ENCODE peak calls at places on chromosome 19, in nine cellular contexts. Q is thoracic aorta, R is psoas muscle, W is neural crest cell, D is GM12865, J is endothelial cell, A is progenitor cell of endocrine pancreas, X is pancreas, G is glutamatergic neuron. T is an unnamed sample.
A peak's percentile ranks its signal among the peaks of the same experiment; 100 is the strongest.

GRCh38 chr19:11096210-11096841 is 7.1 kb downstream of the LDLR start:
- DNase-seq in Q (no peak), D (peak; percentile 89), J (no peak), R (peak; percentile 48), G (no peak), W (no peak), X (no peak), A (no peak), T (peak; percentile 40)

GRCh38 chr19:10553943-10554381 is 10.3 kb downstream of the ATG4D start:
- DNase-seq in J (no peak), G (no peak), Q (no peak), R (no peak), X (no peak), A (no peak), W (no peak), D (peak; percentile 73), T (peak; percentile 56)

GRCh38 chr19:53193534-53194222 is 520 bp upstream of the ZNF665 start:
- DNase-seq in G (no peak), D (no peak), A (no peak), W (no peak), Q (no peak), J (no peak), R (no peak), X (no peak), T (no peak)

GRCh38 chr19:44850641-44851109 is 4.6 kb downstream of the NECTIN2 start:
- DNase-seq in Q (no peak), R (no peak), J (no peak), W (no peak), G (peak; percentile 44), X (peak; percentile 71), D (no peak), A (no peak), T (no peak)

GRCh38 chr19:5351731-5352228 is 11.2 kb upstream of the PTPRS start:
- DNase-seq in R (no peak), Q (no peak), A (no peak), X (no peak), G (no peak), J (no peak), D (no peak), W (no peak), T (no peak)

GRCh38 chr19:4108767-4109625 is 14.9 kb downstream of the MAP2K2 start:
- DNase-seq in Q (no peak), J (no peak), A (no peak), G (no peak), X (no peak), W (no peak), R (no peak), D (peak; percentile 92), T (peak; percentile 83)

GRCh38 chr19:46388311-46389095 is 24.9 kb downstream of the CCDC8 start:
- DNase-seq in W (no peak), G (no peak), J (no peak), Q (no peak), A (no peak), D (no peak), X (no peak), R (no peak), T (no peak)

GRCh38 chr19:35533822-35534521 is 716 bp downstream of the GAPDHS start:
- DNase-seq in X (no peak), A (no peak), Q (no peak), J (peak; percentile 50), G (no peak), R (no peak), D (peak; percentile 59), W (no peak), T (peak; percentile 67)

GRCh38 chr19:44891016-44891882 is at the start of gene TOMM40:
- DNase-seq in G (peak; percentile 100), J (peak; percentile 99), D (peak; percentile 100), W (peak; percentile 98), R (peak; percentile 100), A (peak; percentile 22), Q (peak; percentile 99), X (no peak), T (no peak)

GRCh38 chr19:58571575-58571947 is 1.6 kb downstream of the MZF1 start:
- DNase-seq in W (no peak), X (peak; percentile 25), G (no peak), Q (no peak), D (no peak), A (no peak), J (no peak), R (peak; percentile 6), T (no peak)

DNA sequence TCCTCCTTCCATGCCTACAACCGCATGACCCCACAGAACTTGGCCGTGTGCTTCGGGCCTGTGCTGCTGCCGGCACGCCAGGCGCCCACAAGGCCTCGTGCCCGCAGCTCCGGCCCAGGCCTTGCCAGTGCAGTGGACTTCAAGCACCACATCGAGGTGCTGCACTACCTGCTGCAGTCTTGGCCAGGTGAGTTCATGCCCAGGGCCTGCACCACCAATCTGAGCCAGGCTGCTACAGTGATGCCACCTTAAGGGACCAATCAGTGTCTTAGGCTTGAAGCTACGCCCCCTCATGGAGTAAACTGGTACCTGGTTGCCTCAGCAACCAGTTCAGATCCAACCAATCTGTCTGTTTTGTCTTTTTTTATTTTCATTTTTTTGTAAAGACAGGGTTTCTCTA is 5.2 kb downstream of the SYDE1 start:
- DNase-seq in R (no peak), D (no peak), G (no peak), X (no peak), Q (no peak), W (no peak), J (no peak), A (no peak), T (no peak)
- TF ChIP-seq CTCF in R (no peak), D (no peak), G (peak; percentile 25), X (no peak), Q (no peak), W (peak; percentile 30), J (no peak), A (no peak), T (no peak)

GRCh38 chr19:55545443-55545842 is at the start of gene SBK3:
- DNase-seq in D (no peak), R (no peak), G (no peak), J (no peak), Q (no peak), X (no peak), A (no peak), W (no peak), T (no peak)

GRCh38 chr19:55544776-55545439 is 435 bp downstream of the SBK3 start:
- DNase-seq in Q (no peak), A (no peak), R (no peak), X (no peak), J (no peak), W (no peak), G (no peak), D (no peak), T (no peak)

GRCh38 chr19:55543567-55543966 is 1.8 kb downstream of the SBK3 start:
- DNase-seq in W (no peak), A (no peak), D (no peak), G (no peak), R (no peak), Q (no peak), X (no peak), J (no peak), T (no peak)

GRCh38 chr19:55542292-55542855 is 3.0 kb downstream of the SBK3 start:
- DNase-seq in Q (no peak), W (no peak), R (no peak), G (no peak), J (no peak), D (no peak), A (no peak), X (no peak), T (no peak)

GRCh38 chr19:55544014-55544413 is 1.3 kb downstream of the SBK3 start:
- DNase-seq in Q (no peak), X (no peak), W (no peak), G (no peak), J (no peak), R (no peak), A (no peak), D (no peak), T (no peak)
- TF ChIP-seq CTCF in Q (no peak), X (no peak), W (no peak), G (no peak), J (no peak), R (no peak), A (no peak), D (no peak), T (no peak)

GRCh38 chr19:1254081-1254527 is 5.7 kb downstream of the MIDN start:
- DNase-seq in W (no peak), A (no peak), G (no peak), D (no peak), R (peak; percentile 67), J (no peak), Q (no peak), X (no peak), T (peak; percentile 31)

GRCh38 chr19:1253514-1254080 is 5.2 kb downstream of the MIDN start:
- DNase-seq in J (no peak), A (no peak), X (no peak), Q (no peak), W (no peak), G (no peak), D (no peak), R (no peak), T (no peak)

GRCh38 chr19:1252221-1252817 is 3.9 kb downstream of the MIDN start:
- DNase-seq in J (peak; percentile 38), X (peak; percentile 92), G (no peak), Q (peak; percentile 83), W (no peak), A (no peak), R (peak; percentile 95), D (peak; percentile 78), T (no peak)

GRCh38 chr19:1251503-1252220 is 3.3 kb downstream of the MIDN start:
- DNase-seq in J (peak; percentile 29), D (no peak), Q (no peak), W (no peak), A (no peak), R (peak; percentile 80), X (peak; percentile 91), G (no peak), T (peak; percentile 69)

GRCh38 chr19:1252818-1253513 is 4.6 kb downstream of the MIDN start:
- DNase-seq in R (peak; percentile 91), Q (peak; percentile 84), D (peak; percentile 80), J (no peak), G (no peak), X (peak; percentile 94), W (no peak), A (no peak), T (peak; percentile 74)
- TF ChIP-seq CTCF in R (no peak), Q (peak; percentile 48), D (peak; percentile 6), J (no peak), G (no peak), X (no peak), W (no peak), A (no peak), T (no peak)

DNA sequence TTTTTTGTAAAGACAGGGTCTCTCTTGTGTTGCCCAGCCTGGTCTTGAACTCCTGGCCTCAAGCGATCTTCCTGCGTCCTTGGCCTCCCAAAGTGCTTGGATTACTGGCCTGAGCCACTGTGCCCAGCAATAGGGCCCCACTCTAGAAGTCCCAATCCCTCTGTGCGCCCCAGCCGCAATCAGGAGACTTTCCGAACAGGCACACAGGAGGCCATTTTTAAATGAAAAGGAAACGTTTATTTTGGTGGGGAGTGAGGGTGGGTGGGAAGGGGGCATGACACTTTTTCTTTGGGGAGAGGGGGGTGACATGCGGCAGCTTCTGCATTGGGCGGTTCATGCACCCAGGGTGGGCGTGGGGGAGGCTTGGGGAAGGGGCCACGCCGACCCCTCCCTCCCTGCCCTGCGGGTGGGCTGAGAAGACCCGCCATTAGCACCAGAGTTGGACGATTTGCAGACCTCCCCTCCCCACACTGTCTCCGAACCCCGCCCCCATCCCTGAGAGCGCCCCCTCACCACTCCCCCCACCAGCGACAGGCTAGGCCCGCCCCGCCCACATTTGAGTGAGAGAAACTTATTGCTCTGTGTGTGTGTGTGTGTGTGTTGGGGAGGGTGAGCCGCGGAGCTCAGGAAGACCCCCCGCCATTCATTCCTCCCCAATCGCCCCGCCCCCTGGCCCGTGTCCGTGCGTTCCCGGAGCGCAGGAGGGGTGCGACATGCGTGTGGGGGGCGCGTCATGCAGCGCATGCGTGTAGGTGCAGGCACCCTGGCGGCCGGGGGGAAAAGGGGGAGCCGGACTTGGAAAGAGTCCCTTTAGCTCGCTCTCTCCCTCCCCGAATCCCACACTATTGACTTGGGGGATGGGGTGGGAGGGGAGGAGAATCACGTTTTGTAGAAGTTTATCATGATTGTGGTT is 17.2 kb downstream of the KCNC3 start:
- DNase-seq in D (no peak), W (peak; percentile 52), J (no peak), X (no peak), R (no peak), G (peak; percentile 60), A (peak; percentile 78), Q (no peak), T (no peak)
- TF ChIP-seq CTCF in D (no peak), W (no peak), J (no peak), X (no peak), R (no peak), G (no peak), A (peak; percentile 29), Q (no peak), T (no peak)